ENCODE peak calls at places on chromosome 4, in five cellular contexts. One of them, this sample, is unnamed.
A peak's percentile ranks its signal among the peaks of the same experiment; 100 is the strongest.

GRCh38 chr4:40577588-40578253 is 51.9 kb downstream of the RBM47 start:
- DNase-seq in A549: no peak
- DNase-seq in breast epithelium: no peak
- DNase-seq in GM06990: no peak
- DNase-seq in testis: no peak
- DNase-seq in this sample: no peak

GRCh38 chr4:40325406-40326019 is 9.6 kb upstream of the CHRNA9 start:
- DNase-seq in A549: peak; percentile 73
- DNase-seq in breast epithelium: peak; percentile 36
- DNase-seq in GM06990: no peak
- DNase-seq in testis: peak; percentile 40
- DNase-seq in this sample: peak; percentile 61

GRCh38 chr4:133903029-133903428 is 298.6 kb downstream of the PABPC4L start:
- DNase-seq in A549: no peak
- DNase-seq in breast epithelium: no peak
- DNase-seq in GM06990: no peak
- DNase-seq in testis: no peak
- DNase-seq in this sample: no peak

GRCh38 chr4:103498161-103499070 is 221.4 kb downstream of the TACR3 start:
- DNase-seq in A549: no peak
- DNase-seq in breast epithelium: no peak
- DNase-seq in GM06990: peak; percentile 60
- DNase-seq in testis: no peak
- DNase-seq in this sample: no peak

GRCh38 chr4:155012469-155012868 is 196.0 kb upstream of the NPY2R start:
- DNase-seq in A549: no peak
- DNase-seq in breast epithelium: no peak
- DNase-seq in GM06990: no peak
- DNase-seq in testis: no peak
- DNase-seq in this sample: no peak

GRCh38 chr4:137156054-137156453 is 376.2 kb downstream of the PCDH18 start:
- DNase-seq in A549: no peak
- DNase-seq in breast epithelium: no peak
- DNase-seq in GM06990: no peak
- DNase-seq in testis: no peak
- DNase-seq in this sample: no peak

GRCh38 chr4:57182132-57182874 is 72.1 kb upstream of the IGFBP7 start:
- DNase-seq in A549: no peak
- DNase-seq in breast epithelium: no peak
- DNase-seq in GM06990: no peak
- DNase-seq in testis: peak; percentile 42
- DNase-seq in this sample: peak; percentile 20

GRCh38 chr4:48557478-48557877 is 67.4 kb downstream of the ZAR1 start:
- DNase-seq in A549: peak; percentile 28
- DNase-seq in breast epithelium: no peak
- DNase-seq in GM06990: no peak
- DNase-seq in testis: no peak
- DNase-seq in this sample: no peak

GRCh38 chr4:157564771-157565170 is 344.2 kb downstream of the GRIA2 start:
- DNase-seq in A549: no peak
- DNase-seq in breast epithelium: no peak
- DNase-seq in GM06990: no peak
- DNase-seq in testis: no peak
- DNase-seq in this sample: no peak

GRCh38 chr4:13088726-13089658 is 395.1 kb downstream of the RAB28 start:
- DNase-seq in A549: no peak
- DNase-seq in breast epithelium: no peak
- DNase-seq in GM06990: no peak
- DNase-seq in testis: no peak
- DNase-seq in this sample: no peak

GRCh38 chr4:72948080-72948479 is 121.4 kb downstream of the COX18 start:
- DNase-seq in A549: no peak
- DNase-seq in breast epithelium: no peak
- DNase-seq in GM06990: no peak
- DNase-seq in testis: no peak
- DNase-seq in this sample: no peak

GRCh38 chr4:137226900-137227299 is 305.4 kb downstream of the PCDH18 start:
- DNase-seq in A549: peak; percentile 8
- DNase-seq in breast epithelium: no peak
- DNase-seq in GM06990: no peak
- DNase-seq in testis: no peak
- DNase-seq in this sample: no peak

GRCh38 chr4:101020956-101021355 is 326.4 kb downstream of the PPP3CA start:
- DNase-seq in A549: peak; percentile 27
- DNase-seq in breast epithelium: no peak
- DNase-seq in GM06990: peak; percentile 42
- DNase-seq in testis: no peak
- DNase-seq in this sample: no peak

GRCh38 chr4:69860007-69860406 is at the start of gene SULT1E1:
- DNase-seq in A549: no peak
- DNase-seq in breast epithelium: no peak
- DNase-seq in GM06990: no peak
- DNase-seq in testis: no peak
- DNase-seq in this sample: no peak

GRCh38 chr4:40687676-40688389 is 58.2 kb upstream of the RBM47 start:
- DNase-seq in A549: no peak
- DNase-seq in breast epithelium: no peak
- DNase-seq in GM06990: no peak
- DNase-seq in testis: no peak
- DNase-seq in this sample: no peak

GRCh38 chr4:64584981-64585557 is 175.8 kb upstream of the TECRL start:
- DNase-seq in A549: peak; percentile 46
- DNase-seq in breast epithelium: no peak
- DNase-seq in GM06990: no peak
- DNase-seq in testis: peak; percentile 50
- DNase-seq in this sample: peak; percentile 46

GRCh38 chr4:156790866-156791265 is 180.7 kb downstream of the PDGFC start:
- DNase-seq in A549: no peak
- DNase-seq in breast epithelium: peak; percentile 41
- DNase-seq in GM06990: no peak
- DNase-seq in testis: no peak
- DNase-seq in this sample: no peak

GRCh38 chr4:142567199-142567598 is 278.9 kb downstream of the INPP4B start:
- DNase-seq in A549: peak; percentile 47
- DNase-seq in breast epithelium: no peak
- DNase-seq in GM06990: peak; percentile 37
- DNase-seq in testis: no peak
- DNase-seq in this sample: no peak

GRCh38 chr4:186029731-186030421 is 39.1 kb upstream of the TLR3 start:
- DNase-seq in A549: no peak
- DNase-seq in breast epithelium: peak; percentile 76
- DNase-seq in GM06990: no peak
- DNase-seq in testis: peak; percentile 45
- DNase-seq in this sample: peak; percentile 78

GRCh38 chr4:40264995-40265909 is 68.4 kb downstream of the RHOH start:
- DNase-seq in A549: no peak
- DNase-seq in breast epithelium: no peak
- DNase-seq in GM06990: no peak
- DNase-seq in testis: no peak
- DNase-seq in this sample: peak; percentile 70

GRCh38 chr4:26482508-26483462 is 7.5 kb downstream of the CCKAR start:
- DNase-seq in A549: no peak
- DNase-seq in breast epithelium: no peak
- DNase-seq in GM06990: no peak
- DNase-seq in testis: no peak
- DNase-seq in this sample: no peak

GRCh38 chr4:9970399-9971011 is 50.8 kb downstream of the SLC2A9 start:
- DNase-seq in A549: no peak
- DNase-seq in breast epithelium: no peak
- DNase-seq in GM06990: peak; percentile 64
- DNase-seq in testis: no peak
- DNase-seq in this sample: no peak

GRCh38 chr4:80074651-80075050 is 1.6 kb upstream of the ANTXR2 start:
- DNase-seq in A549: no peak
- DNase-seq in breast epithelium: no peak
- DNase-seq in GM06990: no peak
- DNase-seq in testis: no peak
- DNase-seq in this sample: no peak

GRCh38 chr4:57504139-57504538 is 394.0 kb upstream of the IGFBP7 start:
- DNase-seq in A549: no peak
- DNase-seq in breast epithelium: no peak
- DNase-seq in GM06990: no peak
- DNase-seq in testis: no peak
- DNase-seq in this sample: no peak

GRCh38 chr4:78496021-78496643 is 55.4 kb upstream of the ANXA3 start:
- DNase-seq in A549: no peak
- DNase-seq in breast epithelium: no peak
- DNase-seq in GM06990: no peak
- DNase-seq in testis: no peak
- DNase-seq in this sample: no peak

GRCh38 chr4:23889814-23890269 is at the start of gene PPARGC1A:
- DNase-seq in A549: no peak
- DNase-seq in breast epithelium: peak; percentile 39
- DNase-seq in GM06990: no peak
- DNase-seq in testis: peak; percentile 85
- DNase-seq in this sample: peak; percentile 75

GRCh38 chr4:23890369-23891063 is 669 bp upstream of the PPARGC1A start:
- DNase-seq in A549: no peak
- DNase-seq in breast epithelium: no peak
- DNase-seq in GM06990: no peak
- DNase-seq in testis: no peak
- DNase-seq in this sample: no peak

GRCh38 chr4:23888421-23889319 is 1.2 kb downstream of the PPARGC1A start:
- DNase-seq in A549: no peak
- DNase-seq in breast epithelium: no peak
- DNase-seq in GM06990: no peak
- DNase-seq in testis: peak; percentile 39
- DNase-seq in this sample: peak; percentile 72

GRCh38 chr4:23889368-23889767 is 479 bp downstream of the PPARGC1A start:
- DNase-seq in A549: no peak
- DNase-seq in breast epithelium: no peak
- DNase-seq in GM06990: no peak
- DNase-seq in testis: no peak
- DNase-seq in this sample: no peak

DNA sequence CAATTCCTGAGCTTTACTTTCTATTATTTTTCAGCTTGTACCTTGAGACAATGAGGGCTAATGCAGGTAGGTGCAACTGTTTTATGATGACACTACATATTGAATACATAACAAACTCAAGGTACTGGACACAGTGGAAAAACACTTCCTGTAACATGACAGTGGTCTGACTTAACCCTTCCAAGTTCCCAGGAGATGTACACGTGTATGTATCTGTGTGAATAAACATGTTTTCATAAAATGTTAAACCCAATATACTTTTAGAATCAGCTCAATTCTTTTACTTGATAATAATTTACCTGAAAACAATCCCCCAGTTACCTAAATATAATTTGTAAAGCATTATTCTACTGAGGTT is 1.2 kb upstream of the PPARGC1A start:
- DNase-seq in A549: no peak
- DNase-seq in breast epithelium: no peak
- DNase-seq in GM06990: no peak
- DNase-seq in testis: no peak
- DNase-seq in this sample: no peak
- H3K4me3 ChIP-seq in A549: no peak overlapping the region
- H3K4me3 ChIP-seq in breast epithelium: peak overlapping the region; percentile 42
- H3K4me3 ChIP-seq in GM06990: no peak overlapping the region
- H3K4me3 ChIP-seq in testis: peak overlapping the region; percentile 49
- H3K4me3 ChIP-seq in this sample: peak overlapping the region; percentile 80

GRCh38 chr4:183906486-183906735 is 1.3 kb downstream of the STOX2 start:
- DNase-seq in A549: no peak
- DNase-seq in breast epithelium: no peak
- DNase-seq in GM06990: no peak
- DNase-seq in testis: no peak
- DNase-seq in this sample: peak; percentile 44

GRCh38 chr4:183906736-183907651 is 1.9 kb downstream of the STOX2 start:
- DNase-seq in A549: no peak
- DNase-seq in breast epithelium: no peak
- DNase-seq in GM06990: peak; percentile 15
- DNase-seq in testis: peak; percentile 19
- DNase-seq in this sample: peak; percentile 52

GRCh38 chr4:183909187-183909586 is 4.1 kb downstream of the STOX2 start:
- DNase-seq in A549: no peak
- DNase-seq in breast epithelium: no peak
- DNase-seq in GM06990: no peak
- DNase-seq in testis: no peak
- DNase-seq in this sample: no peak

GRCh38 chr4:183905593-183906485 is 732 bp downstream of the STOX2 start:
- DNase-seq in A549: peak; percentile 26
- DNase-seq in breast epithelium: no peak
- DNase-seq in GM06990: peak; percentile 24
- DNase-seq in testis: peak; percentile 54
- DNase-seq in this sample: peak; percentile 70

DNA sequence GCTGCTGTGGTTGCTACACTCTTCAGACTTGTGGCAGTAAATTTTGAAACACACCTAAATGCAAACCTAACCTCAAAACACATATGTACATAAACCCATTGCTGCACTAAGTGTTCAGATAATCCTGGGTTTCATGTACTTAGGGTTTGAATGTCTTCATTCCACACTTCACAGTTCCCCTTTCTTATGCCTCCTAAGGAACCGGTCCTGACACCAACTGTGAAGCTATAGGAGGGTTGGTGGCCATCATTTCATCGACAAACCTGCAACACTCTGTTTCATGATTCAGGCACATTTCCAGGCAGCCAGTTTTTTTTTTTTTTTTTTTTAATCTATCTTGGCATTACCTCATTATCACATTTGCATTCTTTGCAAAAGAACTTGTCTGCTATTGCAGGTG is 3.2 kb downstream of the STOX2 start:
- DNase-seq in A549: no peak
- DNase-seq in breast epithelium: no peak
- DNase-seq in GM06990: no peak
- DNase-seq in testis: no peak
- DNase-seq in this sample: no peak
- H3K4me3 ChIP-seq in A549: no peak overlapping the region
- H3K4me3 ChIP-seq in breast epithelium: no peak overlapping the region
- H3K4me3 ChIP-seq in GM06990: no peak overlapping the region
- H3K4me3 ChIP-seq in testis: no peak overlapping the region
- H3K4me3 ChIP-seq in this sample: peak overlapping the region; percentile 94

GRCh38 chr4:123406862-123407261 is 10.3 kb downstream of the SPRY1 start:
- DNase-seq in A549: no peak
- DNase-seq in breast epithelium: no peak
- DNase-seq in GM06990: no peak
- DNase-seq in testis: no peak
- DNase-seq in this sample: no peak

GRCh38 chr4:123408471-123409084 is 12.0 kb downstream of the SPRY1 start:
- DNase-seq in A549: no peak
- DNase-seq in breast epithelium: no peak
- DNase-seq in GM06990: no peak
- DNase-seq in testis: no peak
- DNase-seq in this sample: no peak

GRCh38 chr4:123401466-123402175 is 5.0 kb downstream of the SPRY1 start:
- DNase-seq in A549: no peak
- DNase-seq in breast epithelium: no peak
- DNase-seq in GM06990: no peak
- DNase-seq in testis: no peak
- DNase-seq in this sample: no peak

GRCh38 chr4:123403205-123403604 is 6.6 kb downstream of the SPRY1 start:
- DNase-seq in A549: no peak
- DNase-seq in breast epithelium: no peak
- DNase-seq in GM06990: no peak
- DNase-seq in testis: no peak
- DNase-seq in this sample: no peak

GRCh38 chr4:123405212-123405856 is 8.7 kb downstream of the SPRY1 start:
- DNase-seq in A549: no peak
- DNase-seq in breast epithelium: no peak
- DNase-seq in GM06990: no peak
- DNase-seq in testis: no peak
- DNase-seq in this sample: no peak
- H3K4me3 ChIP-seq in A549: no peak overlapping the region
- H3K4me3 ChIP-seq in breast epithelium: no peak overlapping the region
- H3K4me3 ChIP-seq in GM06990: no peak overlapping the region
- H3K4me3 ChIP-seq in testis: no peak overlapping the region
- H3K4me3 ChIP-seq in this sample: no peak overlapping the region

GRCh38 chr4:182286035-182286434 is 42.8 kb downstream of the TENM3 start:
- DNase-seq in A549: no peak
- DNase-seq in breast epithelium: no peak
- DNase-seq in GM06990: no peak
- DNase-seq in testis: no peak
- DNase-seq in this sample: no peak
- H3K4me3 ChIP-seq in A549: no peak overlapping the region
- H3K4me3 ChIP-seq in breast epithelium: no peak overlapping the region
- H3K4me3 ChIP-seq in GM06990: no peak overlapping the region
- H3K4me3 ChIP-seq in testis: no peak overlapping the region
- H3K4me3 ChIP-seq in this sample: no peak overlapping the region